ENCODE peak calls at places on chromosomes 3 and 15, in six cellular contexts. Q, V, L, F, O and E are unnamed samples.

GRCh38 chr3:111758642-111759041 is 100.4 kb upstream of the PHLDB2 start:
- DNase-seq in Q (no peak), V (peak), L (no peak), F (no peak), O (no peak), E (no peak)

GRCh38 chr3:195153653-195154052 is 117.3 kb downstream of the XXYLT1 start:
- DNase-seq in Q (no peak), V (no peak), L (no peak), F (no peak), O (no peak), E (no peak)

GRCh38 chr15:73605759-73606423 is 27.3 kb downstream of the NPTN start:
- DNase-seq in Q (no peak), V (no peak), L (no peak), F (no peak), O (no peak), E (no peak)

GRCh38 chr15:64213646-64214045 is 50.8 kb upstream of the PPIB start:
- DNase-seq in Q (no peak), V (no peak), L (no peak), F (no peak), O (no peak), E (no peak)

GRCh38 chr15:55358471-55358870 is 39.4 kb downstream of the PIGB start:
- DNase-seq in Q (no peak), V (no peak), L (no peak), F (no peak), O (no peak), E (no peak)

GRCh38 chr3:101195951-101196713 is 124.2 kb downstream of the IMPG2 start:
- DNase-seq in Q (peak), V (peak), L (peak), F (peak), O (no peak), E (no peak)

GRCh38 chr15:51883436-51883835 is 54.0 kb downstream of the TMOD3 start:
- DNase-seq in Q (peak), V (peak), L (no peak), F (no peak), O (no peak), E (no peak)

GRCh38 chr15:62524848-62525247 is 359.8 kb upstream of the C2CD4B start:
- DNase-seq in Q (peak), V (no peak), L (no peak), F (no peak), O (no peak), E (no peak)

GRCh38 chr3:152037953-152038352 is 164.5 kb downstream of the SUCNR1 start:
- DNase-seq in Q (no peak), V (no peak), L (no peak), F (no peak), O (no peak), E (no peak)

GRCh38 chr15:78177447-78177873 is 28.3 kb downstream of the IDH3A start:
- DNase-seq in Q (peak), V (peak), L (peak), F (peak), O (no peak), E (no peak)

DNA sequence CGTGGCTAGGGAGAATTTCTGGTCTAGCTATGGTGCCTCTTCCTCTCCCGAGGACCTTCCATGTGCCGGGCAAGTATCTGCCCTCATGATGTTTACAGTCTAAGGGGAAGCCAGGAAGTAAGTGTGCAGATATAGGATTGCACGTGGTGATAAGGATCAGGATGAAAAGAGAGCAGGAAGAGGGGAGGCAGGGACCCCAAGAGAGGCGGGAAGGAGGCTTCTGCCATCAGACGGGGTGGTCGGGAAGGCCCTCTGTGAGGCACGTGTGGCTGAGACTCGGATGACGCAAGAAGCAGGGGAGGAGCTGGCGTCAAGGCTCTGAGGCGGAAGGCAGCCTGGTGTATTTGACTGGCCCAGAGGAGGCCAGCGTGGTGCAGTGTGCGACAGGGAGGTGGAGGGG is 747 bp upstream of the IQSEC1 start:
- DNase-seq in Q (no peak), V (no peak), L (no peak), F (no peak), O (no peak), E (no peak)
- H3K4me3 ChIP-seq in Q (no peak), V (no peak), L (no peak), F (no peak), O (peak), E (no peak)

GRCh38 chr15:33310481-33311311 is at the start of gene RYR3:
- DNase-seq in Q (no peak), V (peak), L (no peak), F (peak), O (no peak), E (no peak)

GRCh38 chr15:33309602-33310276 is 1.0 kb upstream of the RYR3 start:
- DNase-seq in Q (no peak), V (peak), L (no peak), F (peak), O (no peak), E (peak)

GRCh38 chr15:33313491-33313890 is 2.7 kb downstream of the RYR3 start:
- DNase-seq in Q (no peak), V (no peak), L (no peak), F (no peak), O (no peak), E (no peak)

GRCh38 chr15:33314115-33314514 is 3.3 kb downstream of the RYR3 start:
- DNase-seq in Q (no peak), V (no peak), L (no peak), F (no peak), O (no peak), E (no peak)

GRCh38 chr15:33311312-33311971 is 675 bp downstream of the RYR3 start:
- DNase-seq in Q (no peak), V (no peak), L (no peak), F (no peak), O (no peak), E (no peak)
- H3K4me3 ChIP-seq in Q (no peak), V (no peak), L (no peak), F (no peak), O (no peak), E (no peak)

GRCh38 chr3:197181751-197182150 is 116.7 kb downstream of the DLG1 start:
- DNase-seq in Q (peak), V (peak), L (no peak), F (peak), O (no peak), E (no peak)
- H3K4me3 ChIP-seq in Q (no peak), V (no peak), L (no peak), F (peak), O (no peak), E (no peak)

DNA sequence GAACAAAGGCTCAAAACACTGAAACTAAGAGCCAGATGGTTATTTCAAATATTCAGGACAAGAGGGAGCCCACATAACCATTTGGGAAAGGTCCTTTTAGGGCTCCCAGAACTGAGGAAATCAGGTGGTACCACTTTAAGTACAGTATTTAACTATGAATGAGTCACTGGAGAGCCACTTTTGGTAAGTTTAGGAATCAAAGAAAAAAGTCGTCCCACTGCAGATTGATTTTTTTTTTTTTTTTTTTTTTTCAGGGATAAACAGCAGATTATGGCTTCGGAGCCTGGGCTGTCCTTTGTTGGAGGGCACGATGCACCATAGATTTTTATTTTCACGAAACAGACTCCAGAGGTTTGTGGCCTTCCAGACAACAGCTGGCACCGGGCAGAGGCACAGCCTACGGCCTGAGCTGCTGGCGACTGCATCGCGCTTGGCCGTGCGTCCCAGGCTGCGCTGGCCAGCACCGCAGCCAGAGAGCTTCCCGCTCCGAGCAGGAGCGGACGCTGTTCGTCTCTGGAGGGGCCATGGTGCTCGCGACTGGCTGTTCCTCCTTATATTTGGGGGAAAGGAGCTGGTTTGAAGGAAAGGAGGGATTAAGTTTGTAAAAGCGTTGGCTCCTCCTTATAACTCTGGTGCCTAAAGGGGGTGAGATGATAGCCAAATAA is 152.8 kb upstream of the GOLIM4 start:
- DNase-seq in Q (peak), V (peak), L (no peak), F (peak), O (no peak), E (no peak)
- H3K4me3 ChIP-seq in Q (peak), V (peak), L (no peak), F (peak), O (no peak), E (peak)

GRCh38 chr3:191350389-191351090 is 20.2 kb upstream of the UTS2B start:
- DNase-seq in Q (no peak), V (peak), L (no peak), F (no peak), O (no peak), E (no peak)
- H3K4me3 ChIP-seq in Q (no peak), V (no peak), L (no peak), F (no peak), O (no peak), E (no peak)

GRCh38 chr3:43689166-43689565 is 1.6 kb upstream of the ABHD5 start:
- DNase-seq in Q (no peak), V (no peak), L (no peak), F (no peak), O (no peak), E (no peak)

GRCh38 chr3:43691120-43692002 is 623 bp downstream of the ABHD5 start:
- DNase-seq in Q (no peak), V (peak), L (peak), F (peak), O (peak), E (no peak)

GRCh38 chr3:43690400-43691119 is at the start of gene ABHD5:
- DNase-seq in Q (peak), V (peak), L (peak), F (peak), O (peak), E (peak)

GRCh38 chr3:43688245-43688650 is 2.5 kb upstream of the ABHD5 start:
- DNase-seq in Q (no peak), V (no peak), L (no peak), F (no peak), O (no peak), E (no peak)

GRCh38 chr3:43689766-43690399 is 855 bp upstream of the ABHD5 start:
- DNase-seq in Q (no peak), V (no peak), L (no peak), F (no peak), O (no peak), E (no peak)
- H3K4me3 ChIP-seq in Q (peak), V (peak), L (peak), F (peak), O (peak), E (peak)

DNA sequence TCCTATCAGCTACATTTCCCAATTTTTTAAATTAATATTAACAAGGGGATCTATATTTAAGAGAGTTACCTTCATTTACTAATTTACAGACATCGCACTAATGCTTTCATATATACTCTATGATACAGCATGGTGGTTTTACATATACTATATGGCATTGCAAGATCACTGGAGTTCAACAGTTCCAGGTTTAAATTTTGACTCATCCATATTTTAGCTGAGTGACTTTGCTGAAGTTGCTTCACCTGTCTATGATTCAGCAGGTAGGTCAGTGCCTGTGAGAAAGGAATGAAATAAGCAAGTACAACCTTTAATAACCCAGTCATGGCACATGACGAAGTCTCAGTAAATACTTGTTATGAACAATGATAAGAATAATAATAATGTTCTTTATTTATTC is 211.1 kb downstream of the P3H2 start:
- DNase-seq in Q (no peak), V (no peak), L (no peak), F (no peak), O (no peak), E (no peak)
- H3K4me3 ChIP-seq in Q (no peak), V (no peak), L (no peak), F (no peak), O (no peak), E (no peak)

DNA sequence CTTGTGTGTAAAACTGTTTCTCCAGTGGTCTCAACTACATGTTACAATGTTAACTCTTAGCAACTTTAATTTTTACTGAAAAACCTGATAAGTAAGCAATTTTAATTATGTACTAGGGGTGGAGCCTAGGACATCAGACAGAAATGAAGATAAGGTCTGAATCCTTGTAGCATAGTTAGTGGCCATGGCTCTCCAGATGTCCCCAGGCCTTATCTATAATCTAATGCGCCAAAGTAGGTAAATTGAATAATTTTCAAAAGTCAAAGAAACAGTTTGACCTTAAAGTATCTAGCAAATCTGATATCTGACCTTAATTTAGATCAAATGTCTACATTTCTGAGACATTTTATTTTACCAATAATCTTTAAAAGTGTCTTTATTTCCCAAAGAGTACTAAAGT is 8.2 kb downstream of the MAGEF1 start:
- DNase-seq in Q (no peak), V (no peak), L (no peak), F (no peak), O (no peak), E (no peak)
- H3K4me3 ChIP-seq in Q (no peak), V (no peak), L (no peak), F (no peak), O (no peak), E (no peak)

DNA sequence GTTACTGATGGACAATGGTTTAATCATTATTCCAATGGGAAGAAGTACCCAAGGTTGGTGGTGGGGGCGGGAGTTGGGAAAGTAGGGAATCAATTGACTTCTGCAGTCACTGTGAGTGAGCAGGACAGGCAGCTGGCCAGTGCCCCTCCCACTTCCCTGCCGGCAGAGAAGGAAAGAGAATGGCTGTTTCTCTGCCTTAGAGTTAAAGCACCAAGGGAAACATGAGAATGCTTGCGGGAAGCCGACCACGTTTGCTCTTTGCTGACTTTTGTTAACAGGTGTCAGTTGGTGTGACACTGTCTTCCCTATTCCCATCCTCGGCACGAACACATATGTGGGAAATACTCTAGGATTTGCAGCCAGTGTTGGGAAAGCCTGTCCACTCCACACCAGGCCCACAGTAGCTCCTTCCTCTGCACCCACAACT is 33.5 kb upstream of the MFSD1 start:
- DNase-seq in Q (peak), V (peak), L (no peak), F (no peak), O (no peak), E (no peak)
- H3K4me3 ChIP-seq in Q (no peak), V (no peak), L (no peak), F (no peak), O (no peak), E (no peak)

GRCh38 chr3:133441867-133442270 is 42.0 kb downstream of the BFSP2 start:
- DNase-seq in Q (no peak), V (peak), L (no peak), F (no peak), O (no peak), E (no peak)
- H3K4me3 ChIP-seq in Q (no peak), V (no peak), L (no peak), F (no peak), O (peak), E (peak)